ENCODE peak calls at places on chromosome 7, in six cellular contexts. One of them, this sample, is unnamed.

GRCh38 chr7:55140221-55140980 is 121.6 kb downstream of the EGFR start:
- DNase-seq in choroid plexus epithelial cell: peak
- DNase-seq in NCI-H460: no peak
- DNase-seq in NK-92 treated with Interleukin-12 subunit alpha and Interleukin-12 subunit beta, amount 100 ng/mL, for 24 hours: no peak
- DNase-seq in GM04504: no peak
- DNase-seq in stimulated activated CD4-positive, alpha-beta T cell treated with anti-CD3 and anti-CD28 coated beads, Interleukin-1b, Interleukin-23, amount 100 ng/mL, for 1 hour: no peak
- DNase-seq in this sample: no peak

GRCh38 chr7:13745530-13745929 is 243.9 kb downstream of the ETV1 start:
- DNase-seq in choroid plexus epithelial cell: no peak
- DNase-seq in NCI-H460: no peak
- DNase-seq in NK-92 treated with Interleukin-12 subunit alpha and Interleukin-12 subunit beta, amount 100 ng/mL, for 24 hours: no peak
- DNase-seq in GM04504: no peak
- DNase-seq in stimulated activated CD4-positive, alpha-beta T cell treated with anti-CD3 and anti-CD28 coated beads, Interleukin-1b, Interleukin-23, amount 100 ng/mL, for 1 hour: no peak
- DNase-seq in this sample: no peak

GRCh38 chr7:140165422-140165821 is 11.4 kb downstream of the KDM7A start:
- DNase-seq in choroid plexus epithelial cell: peak
- DNase-seq in NCI-H460: peak
- DNase-seq in NK-92 treated with Interleukin-12 subunit alpha and Interleukin-12 subunit beta, amount 100 ng/mL, for 24 hours: no peak
- DNase-seq in GM04504: peak
- DNase-seq in stimulated activated CD4-positive, alpha-beta T cell treated with anti-CD3 and anti-CD28 coated beads, Interleukin-1b, Interleukin-23, amount 100 ng/mL, for 1 hour: no peak
- DNase-seq in this sample: no peak

GRCh38 chr7:106443156-106443555 is 158.4 kb upstream of the NAMPT start:
- DNase-seq in choroid plexus epithelial cell: no peak
- DNase-seq in NCI-H460: no peak
- DNase-seq in NK-92 treated with Interleukin-12 subunit alpha and Interleukin-12 subunit beta, amount 100 ng/mL, for 24 hours: no peak
- DNase-seq in GM04504: no peak
- DNase-seq in stimulated activated CD4-positive, alpha-beta T cell treated with anti-CD3 and anti-CD28 coated beads, Interleukin-1b, Interleukin-23, amount 100 ng/mL, for 1 hour: no peak
- DNase-seq in this sample: no peak

GRCh38 chr7:155210386-155210785 is 87.3 kb upstream of the INSIG1 start:
- DNase-seq in choroid plexus epithelial cell: no peak
- DNase-seq in NCI-H460: no peak
- DNase-seq in NK-92 treated with Interleukin-12 subunit alpha and Interleukin-12 subunit beta, amount 100 ng/mL, for 24 hours: no peak
- DNase-seq in GM04504: no peak
- DNase-seq in stimulated activated CD4-positive, alpha-beta T cell treated with anti-CD3 and anti-CD28 coated beads, Interleukin-1b, Interleukin-23, amount 100 ng/mL, for 1 hour: no peak
- DNase-seq in this sample: no peak

GRCh38 chr7:92179393-92179924 is 517 bp upstream of the LRRD1 start:
- DNase-seq in choroid plexus epithelial cell: peak
- DNase-seq in NCI-H460: no peak
- DNase-seq in NK-92 treated with Interleukin-12 subunit alpha and Interleukin-12 subunit beta, amount 100 ng/mL, for 24 hours: no peak
- DNase-seq in GM04504: no peak
- DNase-seq in stimulated activated CD4-positive, alpha-beta T cell treated with anti-CD3 and anti-CD28 coated beads, Interleukin-1b, Interleukin-23, amount 100 ng/mL, for 1 hour: no peak
- DNase-seq in this sample: peak

GRCh38 chr7:5557920-5558401 is 134.3 kb upstream of the TNRC18 start:
- DNase-seq in choroid plexus epithelial cell: no peak
- DNase-seq in NCI-H460: no peak
- DNase-seq in NK-92 treated with Interleukin-12 subunit alpha and Interleukin-12 subunit beta, amount 100 ng/mL, for 24 hours: no peak
- DNase-seq in GM04504: no peak
- DNase-seq in stimulated activated CD4-positive, alpha-beta T cell treated with anti-CD3 and anti-CD28 coated beads, Interleukin-1b, Interleukin-23, amount 100 ng/mL, for 1 hour: no peak
- DNase-seq in this sample: peak

GRCh38 chr7:66894463-66895080 is 26.5 kb upstream of the TMEM248 start:
- DNase-seq in choroid plexus epithelial cell: peak
- DNase-seq in NCI-H460: no peak
- DNase-seq in NK-92 treated with Interleukin-12 subunit alpha and Interleukin-12 subunit beta, amount 100 ng/mL, for 24 hours: no peak
- DNase-seq in GM04504: no peak
- DNase-seq in stimulated activated CD4-positive, alpha-beta T cell treated with anti-CD3 and anti-CD28 coated beads, Interleukin-1b, Interleukin-23, amount 100 ng/mL, for 1 hour: no peak
- DNase-seq in this sample: no peak

GRCh38 chr7:130356121-130356759 is 11.6 kb downstream of the CPA5 start:
- DNase-seq in choroid plexus epithelial cell: peak
- DNase-seq in NCI-H460: peak
- DNase-seq in NK-92 treated with Interleukin-12 subunit alpha and Interleukin-12 subunit beta, amount 100 ng/mL, for 24 hours: no peak
- DNase-seq in GM04504: peak
- DNase-seq in stimulated activated CD4-positive, alpha-beta T cell treated with anti-CD3 and anti-CD28 coated beads, Interleukin-1b, Interleukin-23, amount 100 ng/mL, for 1 hour: no peak
- DNase-seq in this sample: peak

GRCh38 chr7:114293289-114294012 is 121.2 kb upstream of the FOXP2 start:
- DNase-seq in choroid plexus epithelial cell: peak
- DNase-seq in NCI-H460: no peak
- DNase-seq in NK-92 treated with Interleukin-12 subunit alpha and Interleukin-12 subunit beta, amount 100 ng/mL, for 24 hours: no peak
- DNase-seq in GM04504: no peak
- DNase-seq in stimulated activated CD4-positive, alpha-beta T cell treated with anti-CD3 and anti-CD28 coated beads, Interleukin-1b, Interleukin-23, amount 100 ng/mL, for 1 hour: no peak
- DNase-seq in this sample: no peak

GRCh38 chr7:78479348-78479747 is 680.8 kb downstream of the PHTF2 start:
- DNase-seq in choroid plexus epithelial cell: peak
- DNase-seq in NCI-H460: no peak
- DNase-seq in NK-92 treated with Interleukin-12 subunit alpha and Interleukin-12 subunit beta, amount 100 ng/mL, for 24 hours: no peak
- DNase-seq in GM04504: no peak
- DNase-seq in stimulated activated CD4-positive, alpha-beta T cell treated with anti-CD3 and anti-CD28 coated beads, Interleukin-1b, Interleukin-23, amount 100 ng/mL, for 1 hour: no peak
- DNase-seq in this sample: no peak

GRCh38 chr7:159015081-159015893 is 129.4 kb downstream of the VIPR2 start:
- DNase-seq in choroid plexus epithelial cell: peak
- DNase-seq in NCI-H460: peak
- DNase-seq in NK-92 treated with Interleukin-12 subunit alpha and Interleukin-12 subunit beta, amount 100 ng/mL, for 24 hours: no peak
- DNase-seq in GM04504: no peak
- DNase-seq in stimulated activated CD4-positive, alpha-beta T cell treated with anti-CD3 and anti-CD28 coated beads, Interleukin-1b, Interleukin-23, amount 100 ng/mL, for 1 hour: no peak
- DNase-seq in this sample: peak

GRCh38 chr7:116393654-116394053 is 105.9 kb upstream of the CAV2 start:
- DNase-seq in choroid plexus epithelial cell: peak
- DNase-seq in NCI-H460: no peak
- DNase-seq in NK-92 treated with Interleukin-12 subunit alpha and Interleukin-12 subunit beta, amount 100 ng/mL, for 24 hours: no peak
- DNase-seq in GM04504: no peak
- DNase-seq in stimulated activated CD4-positive, alpha-beta T cell treated with anti-CD3 and anti-CD28 coated beads, Interleukin-1b, Interleukin-23, amount 100 ng/mL, for 1 hour: no peak
- DNase-seq in this sample: no peak

GRCh38 chr7:150875791-150876190 is 23.5 kb downstream of the AOC1 start:
- DNase-seq in choroid plexus epithelial cell: no peak
- DNase-seq in NCI-H460: no peak
- DNase-seq in NK-92 treated with Interleukin-12 subunit alpha and Interleukin-12 subunit beta, amount 100 ng/mL, for 24 hours: no peak
- DNase-seq in GM04504: no peak
- DNase-seq in stimulated activated CD4-positive, alpha-beta T cell treated with anti-CD3 and anti-CD28 coated beads, Interleukin-1b, Interleukin-23, amount 100 ng/mL, for 1 hour: no peak
- DNase-seq in this sample: no peak

GRCh38 chr7:70405241-70405640 is 726.7 kb upstream of the GALNT17 start:
- DNase-seq in choroid plexus epithelial cell: no peak
- DNase-seq in NCI-H460: no peak
- DNase-seq in NK-92 treated with Interleukin-12 subunit alpha and Interleukin-12 subunit beta, amount 100 ng/mL, for 24 hours: no peak
- DNase-seq in GM04504: no peak
- DNase-seq in stimulated activated CD4-positive, alpha-beta T cell treated with anti-CD3 and anti-CD28 coated beads, Interleukin-1b, Interleukin-23, amount 100 ng/mL, for 1 hour: no peak
- DNase-seq in this sample: no peak

GRCh38 chr7:32586291-32587221 is 91.3 kb downstream of the AVL9 start:
- DNase-seq in choroid plexus epithelial cell: peak
- DNase-seq in NCI-H460: peak
- DNase-seq in NK-92 treated with Interleukin-12 subunit alpha and Interleukin-12 subunit beta, amount 100 ng/mL, for 24 hours: no peak
- DNase-seq in GM04504: peak
- DNase-seq in stimulated activated CD4-positive, alpha-beta T cell treated with anti-CD3 and anti-CD28 coated beads, Interleukin-1b, Interleukin-23, amount 100 ng/mL, for 1 hour: no peak
- DNase-seq in this sample: no peak

GRCh38 chr7:23107781-23108180 is 2.2 kb downstream of the KLHL7 start:
- DNase-seq in choroid plexus epithelial cell: no peak
- DNase-seq in NCI-H460: no peak
- DNase-seq in NK-92 treated with Interleukin-12 subunit alpha and Interleukin-12 subunit beta, amount 100 ng/mL, for 24 hours: no peak
- DNase-seq in GM04504: no peak
- DNase-seq in stimulated activated CD4-positive, alpha-beta T cell treated with anti-CD3 and anti-CD28 coated beads, Interleukin-1b, Interleukin-23, amount 100 ng/mL, for 1 hour: no peak
- DNase-seq in this sample: no peak

GRCh38 chr7:74587435-74588126 is 69.9 kb upstream of the GTF2I start:
- DNase-seq in choroid plexus epithelial cell: peak
- DNase-seq in NCI-H460: peak
- DNase-seq in NK-92 treated with Interleukin-12 subunit alpha and Interleukin-12 subunit beta, amount 100 ng/mL, for 24 hours: no peak
- DNase-seq in GM04504: peak
- DNase-seq in stimulated activated CD4-positive, alpha-beta T cell treated with anti-CD3 and anti-CD28 coated beads, Interleukin-1b, Interleukin-23, amount 100 ng/mL, for 1 hour: no peak
- DNase-seq in this sample: peak

GRCh38 chr7:103727982-103728610 is 261.4 kb downstream of the RELN start:
- DNase-seq in choroid plexus epithelial cell: no peak
- DNase-seq in NCI-H460: no peak
- DNase-seq in NK-92 treated with Interleukin-12 subunit alpha and Interleukin-12 subunit beta, amount 100 ng/mL, for 24 hours: no peak
- DNase-seq in GM04504: no peak
- DNase-seq in stimulated activated CD4-positive, alpha-beta T cell treated with anti-CD3 and anti-CD28 coated beads, Interleukin-1b, Interleukin-23, amount 100 ng/mL, for 1 hour: no peak
- DNase-seq in this sample: no peak

GRCh38 chr7:83077328-83077727 is 85.4 kb downstream of the PCLO start:
- DNase-seq in choroid plexus epithelial cell: peak
- DNase-seq in NCI-H460: no peak
- DNase-seq in NK-92 treated with Interleukin-12 subunit alpha and Interleukin-12 subunit beta, amount 100 ng/mL, for 24 hours: no peak
- DNase-seq in GM04504: no peak
- DNase-seq in stimulated activated CD4-positive, alpha-beta T cell treated with anti-CD3 and anti-CD28 coated beads, Interleukin-1b, Interleukin-23, amount 100 ng/mL, for 1 hour: no peak
- DNase-seq in this sample: no peak

GRCh38 chr7:44767912-44768662 is 19.4 kb downstream of the ZMIZ2 start:
- DNase-seq in choroid plexus epithelial cell: peak
- DNase-seq in NCI-H460: no peak
- DNase-seq in NK-92 treated with Interleukin-12 subunit alpha and Interleukin-12 subunit beta, amount 100 ng/mL, for 24 hours: no peak
- DNase-seq in GM04504: no peak
- DNase-seq in stimulated activated CD4-positive, alpha-beta T cell treated with anti-CD3 and anti-CD28 coated beads, Interleukin-1b, Interleukin-23, amount 100 ng/mL, for 1 hour: no peak
- DNase-seq in this sample: peak

GRCh38 chr7:20089431-20089830 is 127.8 kb downstream of the MACC1 start:
- DNase-seq in choroid plexus epithelial cell: no peak
- DNase-seq in NCI-H460: no peak
- DNase-seq in NK-92 treated with Interleukin-12 subunit alpha and Interleukin-12 subunit beta, amount 100 ng/mL, for 24 hours: no peak
- DNase-seq in GM04504: no peak
- DNase-seq in stimulated activated CD4-positive, alpha-beta T cell treated with anti-CD3 and anti-CD28 coated beads, Interleukin-1b, Interleukin-23, amount 100 ng/mL, for 1 hour: no peak
- DNase-seq in this sample: no peak

GRCh38 chr7:143321734-143322133 is 5.8 kb downstream of the CLCN1 start:
- DNase-seq in choroid plexus epithelial cell: no peak
- DNase-seq in NCI-H460: no peak
- DNase-seq in NK-92 treated with Interleukin-12 subunit alpha and Interleukin-12 subunit beta, amount 100 ng/mL, for 24 hours: no peak
- DNase-seq in GM04504: no peak
- DNase-seq in stimulated activated CD4-positive, alpha-beta T cell treated with anti-CD3 and anti-CD28 coated beads, Interleukin-1b, Interleukin-23, amount 100 ng/mL, for 1 hour: no peak
- DNase-seq in this sample: no peak

GRCh38 chr7:21542891-21543527 is at the start of gene DNAH11:
- DNase-seq in choroid plexus epithelial cell: peak
- DNase-seq in NCI-H460: peak
- DNase-seq in NK-92 treated with Interleukin-12 subunit alpha and Interleukin-12 subunit beta, amount 100 ng/mL, for 24 hours: no peak
- DNase-seq in GM04504: no peak
- DNase-seq in stimulated activated CD4-positive, alpha-beta T cell treated with anti-CD3 and anti-CD28 coated beads, Interleukin-1b, Interleukin-23, amount 100 ng/mL, for 1 hour: no peak
- DNase-seq in this sample: peak

GRCh38 chr7:147809785-147810184 is 780.8 kb upstream of the C7orf33 start:
- DNase-seq in choroid plexus epithelial cell: no peak
- DNase-seq in NCI-H460: no peak
- DNase-seq in NK-92 treated with Interleukin-12 subunit alpha and Interleukin-12 subunit beta, amount 100 ng/mL, for 24 hours: no peak
- DNase-seq in GM04504: no peak
- DNase-seq in stimulated activated CD4-positive, alpha-beta T cell treated with anti-CD3 and anti-CD28 coated beads, Interleukin-1b, Interleukin-23, amount 100 ng/mL, for 1 hour: no peak
- DNase-seq in this sample: no peak